ENCODE peak calls at places on chromosomes 6 and 20, in seven cellular contexts. One of them, this sample, is unnamed.

GRCh38 chr6:14635933-14636599 is 518.5 kb downstream of the CD83 start:
- DNase-seq in ovary: no peak
- DNase-seq in OCI-LY7: no peak
- DNase-seq in GM23338: no peak
- DNase-seq in uterus: no peak
- DNase-seq in cardiac muscle cell: no peak
- DNase-seq in gastrocnemius medialis: no peak
- DNase-seq in this sample: no peak

GRCh38 chr6:21166754-21167153 is 426.8 kb upstream of the SOX4 start:
- DNase-seq in GM23338: no peak
- DNase-seq in ovary: no peak
- DNase-seq in gastrocnemius medialis: no peak
- DNase-seq in OCI-LY7: no peak
- DNase-seq in cardiac muscle cell: no peak
- DNase-seq in uterus: no peak
- DNase-seq in this sample: no peak

GRCh38 chr6:30960907-30961673 is 20.3 kb downstream of the MUCL3 start:
- DNase-seq in ovary: no peak
- DNase-seq in cardiac muscle cell: peak; percentile 39
- DNase-seq in uterus: no peak
- DNase-seq in OCI-LY7: no peak
- DNase-seq in gastrocnemius medialis: no peak
- DNase-seq in GM23338: no peak
- DNase-seq in this sample: no peak

GRCh38 chr6:168133186-168133585 is 54.2 kb upstream of the FRMD1 start:
- DNase-seq in GM23338: no peak
- DNase-seq in gastrocnemius medialis: peak; percentile 24
- DNase-seq in ovary: peak; percentile 67
- DNase-seq in OCI-LY7: no peak
- DNase-seq in cardiac muscle cell: peak; percentile 78
- DNase-seq in uterus: peak; percentile 53
- DNase-seq in this sample: no peak

GRCh38 chr6:72032056-72032455 is 145.7 kb downstream of the RIMS1 start:
- DNase-seq in cardiac muscle cell: no peak
- DNase-seq in ovary: no peak
- DNase-seq in GM23338: no peak
- DNase-seq in uterus: no peak
- DNase-seq in OCI-LY7: no peak
- DNase-seq in gastrocnemius medialis: no peak
- DNase-seq in this sample: no peak

GRCh38 chr6:136137008-136137689 is 113.0 kb downstream of the MTFR2 start:
- DNase-seq in gastrocnemius medialis: no peak
- DNase-seq in GM23338: no peak
- DNase-seq in uterus: no peak
- DNase-seq in ovary: no peak
- DNase-seq in cardiac muscle cell: peak; percentile 75
- DNase-seq in OCI-LY7: no peak
- DNase-seq in this sample: no peak

GRCh38 chr6:45586216-45587171 is 208.8 kb upstream of the SUPT3H start:
- DNase-seq in gastrocnemius medialis: no peak
- DNase-seq in cardiac muscle cell: no peak
- DNase-seq in uterus: no peak
- DNase-seq in ovary: no peak
- DNase-seq in GM23338: no peak
- DNase-seq in OCI-LY7: peak; percentile 9
- DNase-seq in this sample: peak; percentile 43

GRCh38 chr6:29602564-29603361 is 17.8 kb downstream of the OR2H2 start:
- DNase-seq in uterus: no peak
- DNase-seq in OCI-LY7: peak; percentile 11
- DNase-seq in cardiac muscle cell: peak; percentile 25
- DNase-seq in ovary: no peak
- DNase-seq in GM23338: peak; percentile 90
- DNase-seq in gastrocnemius medialis: no peak
- DNase-seq in this sample: no peak

GRCh38 chr6:90790058-90790457 is 203.2 kb upstream of the MAP3K7 start:
- DNase-seq in uterus: peak; percentile 21
- DNase-seq in gastrocnemius medialis: no peak
- DNase-seq in OCI-LY7: no peak
- DNase-seq in GM23338: no peak
- DNase-seq in cardiac muscle cell: peak; percentile 3
- DNase-seq in ovary: peak; percentile 21
- DNase-seq in this sample: no peak

GRCh38 chr20:62928246-62928939 is 2.1 kb upstream of the DIDO1 start:
- DNase-seq in OCI-LY7: no peak
- DNase-seq in gastrocnemius medialis: no peak
- DNase-seq in cardiac muscle cell: no peak
- DNase-seq in GM23338: peak; percentile 86
- DNase-seq in uterus: no peak
- DNase-seq in ovary: no peak
- DNase-seq in this sample: no peak

GRCh38 chr6:21171801-21172200 is 421.8 kb upstream of the SOX4 start:
- DNase-seq in gastrocnemius medialis: no peak
- DNase-seq in GM23338: no peak
- DNase-seq in OCI-LY7: no peak
- DNase-seq in ovary: no peak
- DNase-seq in cardiac muscle cell: peak; percentile 36
- DNase-seq in uterus: no peak
- DNase-seq in this sample: no peak

GRCh38 chr6:40545954-40546353 is 41.2 kb downstream of the LRFN2 start:
- DNase-seq in uterus: no peak
- DNase-seq in cardiac muscle cell: no peak
- DNase-seq in ovary: no peak
- DNase-seq in gastrocnemius medialis: no peak
- DNase-seq in OCI-LY7: no peak
- DNase-seq in GM23338: peak; percentile 88
- DNase-seq in this sample: no peak

GRCh38 chr6:23145801-23146200 is 576.4 kb downstream of the HDGFL1 start:
- DNase-seq in uterus: no peak
- DNase-seq in ovary: no peak
- DNase-seq in GM23338: no peak
- DNase-seq in OCI-LY7: no peak
- DNase-seq in cardiac muscle cell: no peak
- DNase-seq in gastrocnemius medialis: no peak
- DNase-seq in this sample: no peak

GRCh38 chr6:52725530-52726192 is 37.6 kb downstream of the GSTA2 start:
- DNase-seq in gastrocnemius medialis: no peak
- DNase-seq in cardiac muscle cell: no peak
- DNase-seq in ovary: no peak
- DNase-seq in OCI-LY7: no peak
- DNase-seq in GM23338: no peak
- DNase-seq in uterus: no peak
- DNase-seq in this sample: no peak

GRCh38 chr6:25337431-25337830 is 58.3 kb downstream of the CARMIL1 start:
- DNase-seq in cardiac muscle cell: no peak
- DNase-seq in gastrocnemius medialis: no peak
- DNase-seq in ovary: no peak
- DNase-seq in GM23338: no peak
- DNase-seq in uterus: no peak
- DNase-seq in OCI-LY7: no peak
- DNase-seq in this sample: no peak

GRCh38 chr20:37934634-37935010 is 31.7 kb downstream of the VSTM2L start:
- DNase-seq in gastrocnemius medialis: no peak
- DNase-seq in uterus: no peak
- DNase-seq in cardiac muscle cell: no peak
- DNase-seq in GM23338: no peak
- DNase-seq in OCI-LY7: no peak
- DNase-seq in ovary: no peak
- DNase-seq in this sample: no peak

GRCh38 chr6:151847064-151847463 is 39.6 kb downstream of the ESR1 start:
- DNase-seq in GM23338: peak; percentile 75
- DNase-seq in uterus: no peak
- DNase-seq in OCI-LY7: peak; percentile 24
- DNase-seq in ovary: peak; percentile 20
- DNase-seq in cardiac muscle cell: peak; percentile 67
- DNase-seq in gastrocnemius medialis: no peak
- DNase-seq in this sample: peak; percentile 12

GRCh38 chr6:168364793-168365421 is 45.3 kb upstream of the DACT2 start:
- DNase-seq in GM23338: no peak
- DNase-seq in cardiac muscle cell: no peak
- DNase-seq in uterus: no peak
- DNase-seq in OCI-LY7: no peak
- DNase-seq in gastrocnemius medialis: no peak
- DNase-seq in ovary: no peak
- DNase-seq in this sample: no peak

GRCh38 chr20:32330555-32330897 is 27.6 kb upstream of the ASXL1 start:
- DNase-seq in cardiac muscle cell: no peak
- DNase-seq in OCI-LY7: no peak
- DNase-seq in uterus: no peak
- DNase-seq in gastrocnemius medialis: no peak
- DNase-seq in ovary: no peak
- DNase-seq in GM23338: no peak
- DNase-seq in this sample: no peak
- H3K4me1 ChIP-seq in cardiac muscle cell: peaks cover 39% of the 10 kb centered on the region
- H3K4me1 ChIP-seq in OCI-LY7: peaks cover 4% of the 10 kb centered on the region
- H3K4me1 ChIP-seq in uterus: no peaks in the 10 kb centered on the region
- H3K4me1 ChIP-seq in gastrocnemius medialis: no peaks in the 10 kb centered on the region
- H3K4me1 ChIP-seq in ovary: peaks cover 7% of the 10 kb centered on the region
- H3K4me1 ChIP-seq in GM23338: no peaks in the 10 kb centered on the region
- H3K4me1 ChIP-seq in this sample: peaks cover 24% of the 10 kb centered on the region

DNA sequence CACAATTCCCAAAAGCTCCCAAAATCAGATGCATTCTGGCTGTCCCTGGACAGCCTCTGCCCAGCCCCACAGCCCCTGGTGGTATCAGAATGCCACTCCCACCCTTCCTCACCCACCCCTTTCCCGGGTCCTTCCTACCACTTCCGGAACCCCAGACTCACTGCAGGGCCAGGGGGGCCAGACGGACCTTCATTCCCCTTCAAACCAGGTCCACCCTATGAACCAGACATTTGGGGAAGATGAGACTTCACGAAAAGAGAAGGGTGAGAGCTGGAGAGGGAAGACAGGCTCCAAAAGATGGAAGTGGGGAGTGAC is 20.4 kb downstream of the COL11A2 start:
- DNase-seq in uterus: no peak
- DNase-seq in OCI-LY7: no peak
- DNase-seq in gastrocnemius medialis: no peak
- DNase-seq in GM23338: no peak
- DNase-seq in ovary: peak; percentile 13
- DNase-seq in cardiac muscle cell: no peak
- DNase-seq in this sample: no peak
- H3K4me1 ChIP-seq in uterus: no peaks in the 10 kb centered on the region
- H3K4me1 ChIP-seq in OCI-LY7: peaks cover 4% of the 10 kb centered on the region
- H3K4me1 ChIP-seq in gastrocnemius medialis: no peaks in the 10 kb centered on the region
- H3K4me1 ChIP-seq in GM23338: no peaks in the 10 kb centered on the region
- H3K4me1 ChIP-seq in ovary: no peaks in the 10 kb centered on the region
- H3K4me1 ChIP-seq in cardiac muscle cell: no peaks in the 10 kb centered on the region
- H3K4me1 ChIP-seq in this sample: no peaks in the 10 kb centered on the region

GRCh38 chr6:31968326-31968725 is 3.6 kb downstream of the DXO start:
- DNase-seq in GM23338: no peak
- DNase-seq in OCI-LY7: no peak
- DNase-seq in gastrocnemius medialis: no peak
- DNase-seq in cardiac muscle cell: no peak
- DNase-seq in ovary: no peak
- DNase-seq in uterus: no peak
- DNase-seq in this sample: no peak

GRCh38 chr6:31968791-31969711 is 2.9 kb downstream of the DXO start:
- DNase-seq in uterus: no peak
- DNase-seq in gastrocnemius medialis: no peak
- DNase-seq in GM23338: no peak
- DNase-seq in cardiac muscle cell: no peak
- DNase-seq in OCI-LY7: no peak
- DNase-seq in ovary: no peak
- DNase-seq in this sample: no peak

GRCh38 chr6:31966506-31966905 is 5.4 kb downstream of the DXO start:
- DNase-seq in ovary: no peak
- DNase-seq in GM23338: no peak
- DNase-seq in uterus: no peak
- DNase-seq in cardiac muscle cell: no peak
- DNase-seq in gastrocnemius medialis: no peak
- DNase-seq in OCI-LY7: no peak
- DNase-seq in this sample: no peak

GRCh38 chr6:31966997-31967925 is 4.7 kb downstream of the DXO start:
- DNase-seq in cardiac muscle cell: no peak
- DNase-seq in ovary: no peak
- DNase-seq in uterus: no peak
- DNase-seq in GM23338: no peak
- DNase-seq in OCI-LY7: no peak
- DNase-seq in gastrocnemius medialis: no peak
- DNase-seq in this sample: no peak

GRCh38 chr6:31967926-31968320 is 4.0 kb downstream of the DXO start:
- DNase-seq in GM23338: no peak
- DNase-seq in gastrocnemius medialis: no peak
- DNase-seq in cardiac muscle cell: no peak
- DNase-seq in ovary: no peak
- DNase-seq in OCI-LY7: no peak
- DNase-seq in uterus: no peak
- DNase-seq in this sample: no peak
- H3K4me1 ChIP-seq in GM23338: peaks cover 3% of the 10 kb centered on the region
- H3K4me1 ChIP-seq in gastrocnemius medialis: peaks cover 19% of the 10 kb centered on the region
- H3K4me1 ChIP-seq in cardiac muscle cell: peaks cover under 1% of the 10 kb centered on the region
- H3K4me1 ChIP-seq in ovary: peaks cover 4% of the 10 kb centered on the region
- H3K4me1 ChIP-seq in OCI-LY7: peaks cover 18% of the 10 kb centered on the region
- H3K4me1 ChIP-seq in uterus: no peaks in the 10 kb centered on the region
- H3K4me1 ChIP-seq in this sample: peaks cover 18% of the 10 kb centered on the region

GRCh38 chr6:108944058-108944457 is 95.8 kb downstream of the ARMC2 start:
- DNase-seq in cardiac muscle cell: no peak
- DNase-seq in uterus: no peak
- DNase-seq in GM23338: no peak
- DNase-seq in gastrocnemius medialis: peak; percentile 72
- DNase-seq in ovary: no peak
- DNase-seq in OCI-LY7: peak; percentile 31
- DNase-seq in this sample: no peak

GRCh38 chr6:108946695-108947094 is 98.5 kb downstream of the ARMC2 start:
- DNase-seq in uterus: peak; percentile 38
- DNase-seq in cardiac muscle cell: peak; percentile 59
- DNase-seq in OCI-LY7: no peak
- DNase-seq in GM23338: no peak
- DNase-seq in gastrocnemius medialis: no peak
- DNase-seq in ovary: peak; percentile 33
- DNase-seq in this sample: no peak

GRCh38 chr6:108947114-108947854 is 99.1 kb downstream of the ARMC2 start:
- DNase-seq in cardiac muscle cell: peak; percentile 88
- DNase-seq in gastrocnemius medialis: no peak
- DNase-seq in uterus: no peak
- DNase-seq in ovary: no peak
- DNase-seq in GM23338: no peak
- DNase-seq in OCI-LY7: no peak
- DNase-seq in this sample: no peak

GRCh38 chr6:108944707-108945685 is 96.8 kb downstream of the ARMC2 start:
- DNase-seq in uterus: peak; percentile 71
- DNase-seq in cardiac muscle cell: peak; percentile 96
- DNase-seq in GM23338: no peak
- DNase-seq in gastrocnemius medialis: peak; percentile 51
- DNase-seq in ovary: peak; percentile 77
- DNase-seq in OCI-LY7: no peak
- DNase-seq in this sample: no peak

GRCh38 chr6:108945686-108946158 is 97.5 kb downstream of the ARMC2 start:
- DNase-seq in ovary: peak; percentile 88
- DNase-seq in OCI-LY7: no peak
- DNase-seq in cardiac muscle cell: peak; percentile 86
- DNase-seq in gastrocnemius medialis: peak; percentile 88
- DNase-seq in GM23338: peak; percentile 26
- DNase-seq in uterus: peak; percentile 83
- DNase-seq in this sample: no peak
- H3K4me1 ChIP-seq in ovary: peaks cover 25% of the 10 kb centered on the region
- H3K4me1 ChIP-seq in OCI-LY7: peaks cover 20% of the 10 kb centered on the region
- H3K4me1 ChIP-seq in cardiac muscle cell: peaks cover 19% of the 10 kb centered on the region
- H3K4me1 ChIP-seq in gastrocnemius medialis: peaks cover 80% of the 10 kb centered on the region
- H3K4me1 ChIP-seq in GM23338: peaks cover 9% of the 10 kb centered on the region
- H3K4me1 ChIP-seq in uterus: peaks cover 18% of the 10 kb centered on the region
- H3K4me1 ChIP-seq in this sample: peaks cover 34% of the 10 kb centered on the region

GRCh38 chr6:678515-678914 is 14.4 kb downstream of the EXOC2 start:
- DNase-seq in ovary: no peak
- DNase-seq in cardiac muscle cell: no peak
- DNase-seq in GM23338: peak; percentile 30
- DNase-seq in uterus: no peak
- DNase-seq in OCI-LY7: no peak
- DNase-seq in gastrocnemius medialis: no peak
- DNase-seq in this sample: no peak
- H3K4me1 ChIP-seq in ovary: peaks cover 1% of the 10 kb centered on the region
- H3K4me1 ChIP-seq in cardiac muscle cell: peaks cover 2% of the 10 kb centered on the region
- H3K4me1 ChIP-seq in GM23338: peaks cover 75% of the 10 kb centered on the region
- H3K4me1 ChIP-seq in uterus: peaks cover 5% of the 10 kb centered on the region
- H3K4me1 ChIP-seq in OCI-LY7: no peaks in the 10 kb centered on the region
- H3K4me1 ChIP-seq in gastrocnemius medialis: peaks cover 22% of the 10 kb centered on the region
- H3K4me1 ChIP-seq in this sample: peaks cover 8% of the 10 kb centered on the region

This sample was measured in CD4-positive, CD25-positive, alpha-beta regulatory T cell.